ENCODE peak calls at places on chromosome 18, in five cellular contexts. One of them, this sample, is unnamed.

GRCh38 chr18:48734460-48734859 is 195.6 kb downstream of the CTIF start:
- DNase-seq in upper lobe of left lung: no peak
- DNase-seq in cardiac fibroblast: no peak
- DNase-seq in prostate gland: no peak
- DNase-seq in nephron progenitor cell: no peak
- DNase-seq in this sample: no peak

GRCh38 chr18:2538844-2539243 is 32.5 kb downstream of the METTL4 start:
- DNase-seq in upper lobe of left lung: no peak
- DNase-seq in cardiac fibroblast: peak; percentile 26
- DNase-seq in prostate gland: peak; percentile 19
- DNase-seq in nephron progenitor cell: no peak
- DNase-seq in this sample: no peak

GRCh38 chr18:25686960-25687520 is 335.1 kb upstream of the ZNF521 start:
- DNase-seq in upper lobe of left lung: no peak
- DNase-seq in cardiac fibroblast: no peak
- DNase-seq in prostate gland: no peak
- DNase-seq in nephron progenitor cell: no peak
- DNase-seq in this sample: no peak

GRCh38 chr18:3448845-3449701 is 899 bp upstream of the TGIF1 start:
- DNase-seq in upper lobe of left lung: peak; percentile 94
- DNase-seq in cardiac fibroblast: peak; percentile 93
- DNase-seq in prostate gland: peak; percentile 86
- DNase-seq in nephron progenitor cell: peak; percentile 79
- DNase-seq in this sample: peak; percentile 97

GRCh38 chr18:12409466-12409865 is 1.7 kb downstream of the PRELID3A start:
- DNase-seq in upper lobe of left lung: no peak
- DNase-seq in cardiac fibroblast: no peak
- DNase-seq in prostate gland: no peak
- DNase-seq in nephron progenitor cell: no peak
- DNase-seq in this sample: no peak

GRCh38 chr18:68172842-68173549 is 541.9 kb downstream of the TMX3 start:
- DNase-seq in upper lobe of left lung: no peak
- DNase-seq in cardiac fibroblast: no peak
- DNase-seq in prostate gland: no peak
- DNase-seq in nephron progenitor cell: no peak
- DNase-seq in this sample: no peak

GRCh38 chr18:11669948-11670275 is 19.2 kb upstream of the GNAL start:
- DNase-seq in upper lobe of left lung: no peak
- DNase-seq in cardiac fibroblast: no peak
- DNase-seq in prostate gland: no peak
- DNase-seq in nephron progenitor cell: no peak
- DNase-seq in this sample: no peak

GRCh38 chr18:57519668-57520424 is 66.7 kb downstream of the FECH start:
- DNase-seq in upper lobe of left lung: no peak
- DNase-seq in cardiac fibroblast: no peak
- DNase-seq in prostate gland: no peak
- DNase-seq in nephron progenitor cell: no peak
- DNase-seq in this sample: peak; percentile 79

GRCh38 chr18:989423-989822 is 84.8 kb downstream of the ADCYAP1 start:
- DNase-seq in upper lobe of left lung: no peak
- DNase-seq in cardiac fibroblast: no peak
- DNase-seq in prostate gland: no peak
- DNase-seq in nephron progenitor cell: no peak
- DNase-seq in this sample: no peak

GRCh38 chr18:25457196-25457595 is 105.2 kb upstream of the ZNF521 start:
- DNase-seq in upper lobe of left lung: no peak
- DNase-seq in cardiac fibroblast: no peak
- DNase-seq in prostate gland: no peak
- DNase-seq in nephron progenitor cell: no peak
- DNase-seq in this sample: no peak

GRCh38 chr18:10057808-10058791 is 144.3 kb downstream of the VAPA start:
- DNase-seq in upper lobe of left lung: no peak
- DNase-seq in cardiac fibroblast: peak; percentile 89
- DNase-seq in prostate gland: no peak
- DNase-seq in nephron progenitor cell: no peak
- DNase-seq in this sample: peak; percentile 74

GRCh38 chr18:57574866-57575265 is 11.6 kb downstream of the FECH start:
- DNase-seq in upper lobe of left lung: no peak
- DNase-seq in cardiac fibroblast: no peak
- DNase-seq in prostate gland: no peak
- DNase-seq in nephron progenitor cell: no peak
- DNase-seq in this sample: no peak

GRCh38 chr18:79030680-79031079 is 38.5 kb upstream of the ATP9B start:
- DNase-seq in upper lobe of left lung: no peak
- DNase-seq in cardiac fibroblast: no peak
- DNase-seq in prostate gland: no peak
- DNase-seq in nephron progenitor cell: no peak
- DNase-seq in this sample: no peak

GRCh38 chr18:74040459-74041332 is 106.9 kb downstream of the FBXO15 start:
- DNase-seq in upper lobe of left lung: peak; percentile 55
- DNase-seq in cardiac fibroblast: peak; percentile 1
- DNase-seq in prostate gland: no peak
- DNase-seq in nephron progenitor cell: peak; percentile 61
- DNase-seq in this sample: peak; percentile 54

GRCh38 chr18:48834421-48835011 is 116.2 kb downstream of the SMAD7 start:
- DNase-seq in upper lobe of left lung: peak; percentile 88
- DNase-seq in cardiac fibroblast: peak; percentile 93
- DNase-seq in prostate gland: no peak
- DNase-seq in nephron progenitor cell: no peak
- DNase-seq in this sample: peak; percentile 96

GRCh38 chr18:32893915-32894314 is 121.1 kb upstream of the KLHL14 start:
- DNase-seq in upper lobe of left lung: no peak
- DNase-seq in cardiac fibroblast: no peak
- DNase-seq in prostate gland: no peak
- DNase-seq in nephron progenitor cell: no peak
- DNase-seq in this sample: peak; percentile 20

GRCh38 chr18:3441290-3441689 is 8.7 kb upstream of the TGIF1 start:
- DNase-seq in upper lobe of left lung: peak; percentile 31
- DNase-seq in cardiac fibroblast: peak; percentile 63
- DNase-seq in prostate gland: no peak
- DNase-seq in nephron progenitor cell: peak; percentile 12
- DNase-seq in this sample: peak; percentile 47

GRCh38 chr18:75314117-75314516 is 103.5 kb downstream of the TSHZ1 start:
- DNase-seq in upper lobe of left lung: no peak
- DNase-seq in cardiac fibroblast: no peak
- DNase-seq in prostate gland: no peak
- DNase-seq in nephron progenitor cell: no peak
- DNase-seq in this sample: no peak
- TF ChIP-seq CTCF in upper lobe of left lung: no peak
- TF ChIP-seq CTCF in cardiac fibroblast: no peak
- TF ChIP-seq CTCF in prostate gland: no peak
- TF ChIP-seq CTCF in nephron progenitor cell: no peak
- TF ChIP-seq CTCF in this sample: no peak

DNA sequence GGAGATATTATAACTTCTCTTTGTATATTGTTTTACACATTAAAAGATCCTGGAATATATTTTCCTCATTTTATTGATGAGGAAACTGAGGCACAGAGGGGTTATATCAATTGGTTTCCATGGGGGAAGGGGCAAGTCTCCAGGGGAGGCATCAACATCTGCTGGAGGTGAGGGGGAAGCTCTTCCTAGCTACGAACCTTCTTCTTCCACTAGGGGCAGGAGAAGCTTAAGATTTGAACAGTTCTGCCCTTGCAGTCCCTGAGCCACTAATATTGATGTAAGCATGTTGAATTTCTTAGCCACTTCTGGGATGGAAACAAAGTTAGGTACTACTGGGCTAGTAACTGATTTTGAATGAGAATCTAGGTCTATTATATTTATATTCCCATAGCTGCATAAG is 140.1 kb upstream of the AQP4 start:
- DNase-seq in upper lobe of left lung: no peak
- DNase-seq in cardiac fibroblast: peak; percentile 10
- DNase-seq in prostate gland: no peak
- DNase-seq in nephron progenitor cell: no peak
- DNase-seq in this sample: peak; percentile 35
- TF ChIP-seq CTCF in upper lobe of left lung: no peak
- TF ChIP-seq CTCF in cardiac fibroblast: peak; percentile 26
- TF ChIP-seq CTCF in prostate gland: no peak
- TF ChIP-seq CTCF in nephron progenitor cell: peak; percentile 39
- TF ChIP-seq CTCF in this sample: peak; percentile 28

GRCh38 chr18:69774831-69775230 is 172.8 kb downstream of the CD226 start:
- DNase-seq in upper lobe of left lung: no peak
- DNase-seq in cardiac fibroblast: peak; percentile 44
- DNase-seq in prostate gland: no peak
- DNase-seq in nephron progenitor cell: no peak
- DNase-seq in this sample: no peak
- TF ChIP-seq CTCF in upper lobe of left lung: no peak
- TF ChIP-seq CTCF in cardiac fibroblast: no peak
- TF ChIP-seq CTCF in prostate gland: no peak
- TF ChIP-seq CTCF in nephron progenitor cell: no peak
- TF ChIP-seq CTCF in this sample: no peak

GRCh38 chr18:55477537-55478300 is 110.3 kb downstream of the TCF4 start:
- DNase-seq in upper lobe of left lung: no peak
- DNase-seq in cardiac fibroblast: peak; percentile 72
- DNase-seq in prostate gland: peak; percentile 29
- DNase-seq in nephron progenitor cell: no peak
- DNase-seq in this sample: peak; percentile 61
- TF ChIP-seq CTCF in upper lobe of left lung: no peak
- TF ChIP-seq CTCF in cardiac fibroblast: peak; percentile 27
- TF ChIP-seq CTCF in prostate gland: peak; percentile 24
- TF ChIP-seq CTCF in nephron progenitor cell: no peak
- TF ChIP-seq CTCF in this sample: no peak

GRCh38 chr18:66557091-66557490 is 46.8 kb downstream of the CDH19 start:
- DNase-seq in upper lobe of left lung: no peak
- DNase-seq in cardiac fibroblast: no peak
- DNase-seq in prostate gland: no peak
- DNase-seq in nephron progenitor cell: no peak
- DNase-seq in this sample: no peak

GRCh38 chr18:66555585-66555984 is 48.3 kb downstream of the CDH19 start:
- DNase-seq in upper lobe of left lung: no peak
- DNase-seq in cardiac fibroblast: no peak
- DNase-seq in prostate gland: no peak
- DNase-seq in nephron progenitor cell: no peak
- DNase-seq in this sample: no peak

GRCh38 chr18:66558773-66559172 is 45.1 kb downstream of the CDH19 start:
- DNase-seq in upper lobe of left lung: no peak
- DNase-seq in cardiac fibroblast: peak; percentile 23
- DNase-seq in prostate gland: no peak
- DNase-seq in nephron progenitor cell: no peak
- DNase-seq in this sample: peak; percentile 50

GRCh38 chr18:66548747-66549146 is 55.1 kb downstream of the CDH19 start:
- DNase-seq in upper lobe of left lung: no peak
- DNase-seq in cardiac fibroblast: peak; percentile 2
- DNase-seq in prostate gland: no peak
- DNase-seq in nephron progenitor cell: no peak
- DNase-seq in this sample: no peak

GRCh38 chr18:66553824-66554223 is 50.1 kb downstream of the CDH19 start:
- DNase-seq in upper lobe of left lung: no peak
- DNase-seq in cardiac fibroblast: peak; percentile 17
- DNase-seq in prostate gland: no peak
- DNase-seq in nephron progenitor cell: no peak
- DNase-seq in this sample: peak; percentile 25
- TF ChIP-seq CTCF in upper lobe of left lung: no peak
- TF ChIP-seq CTCF in cardiac fibroblast: no peak
- TF ChIP-seq CTCF in prostate gland: no peak
- TF ChIP-seq CTCF in nephron progenitor cell: no peak
- TF ChIP-seq CTCF in this sample: no peak

This sample was measured in MCF 10A.